ENCODE peak calls at places on chromosome 7, in four cellular contexts. L is foreskin fibroblast, N is omental fat pad, F is heart left ventricle. U is an unnamed sample.

GRCh38 chr7:128462427-128462826 is 6.7 kb downstream of the HILPDA start:
- DNase-seq in L (no peak), N (no peak), F (no peak), U (no peak)

GRCh38 chr7:79287976-79288375 is 165.5 kb downstream of the MAGI2 start:
- DNase-seq in L (peak), N (no peak), F (no peak), U (no peak)

GRCh38 chr7:117993377-117994003 is 120.2 kb upstream of the CTTNBP2 start:
- DNase-seq in L (no peak), N (no peak), F (no peak), U (no peak)

GRCh38 chr7:123437447-123437995 is 96.9 kb downstream of the IQUB start:
- DNase-seq in L (no peak), N (no peak), F (no peak), U (no peak)

GRCh38 chr7:47764746-47765145 is 182.8 kb upstream of the TNS3 start:
- DNase-seq in L (peak), N (no peak), F (no peak), U (no peak)

GRCh38 chr7:107232568-107233090 is 63.8 kb downstream of the HBP1 start:
- DNase-seq in L (peak), N (no peak), F (no peak), U (no peak)

GRCh38 chr7:77306231-77307067 is 106.8 kb upstream of the FGL2 start:
- DNase-seq in L (no peak), N (no peak), F (no peak), U (no peak)

GRCh38 chr7:29328811-29329210 is 134.2 kb downstream of the CHN2 start:
- DNase-seq in L (peak), N (no peak), F (no peak), U (no peak)

GRCh38 chr7:40604601-40605438 is 470.0 kb downstream of the SUGCT start:
- DNase-seq in L (peak), N (no peak), F (peak), U (no peak)

GRCh38 chr7:14850039-14850438 is 52.5 kb downstream of the DGKB start:
- DNase-seq in L (peak), N (no peak), F (no peak), U (no peak)

GRCh38 chr7:14158111-14158510 is 168.6 kb upstream of the ETV1 start:
- DNase-seq in L (no peak), N (no peak), F (no peak), U (no peak)

GRCh38 chr7:42869131-42870020 is 42.5 kb downstream of the C7orf25 start:
- DNase-seq in L (peak), N (no peak), F (no peak), U (no peak)

GRCh38 chr7:36312064-36312914 is 77.4 kb upstream of the ANLN start:
- DNase-seq in L (no peak), N (no peak), F (no peak), U (no peak)
- TF ChIP-seq CTCF in L (no peak), N (no peak), F (no peak), U (peak)

DNA sequence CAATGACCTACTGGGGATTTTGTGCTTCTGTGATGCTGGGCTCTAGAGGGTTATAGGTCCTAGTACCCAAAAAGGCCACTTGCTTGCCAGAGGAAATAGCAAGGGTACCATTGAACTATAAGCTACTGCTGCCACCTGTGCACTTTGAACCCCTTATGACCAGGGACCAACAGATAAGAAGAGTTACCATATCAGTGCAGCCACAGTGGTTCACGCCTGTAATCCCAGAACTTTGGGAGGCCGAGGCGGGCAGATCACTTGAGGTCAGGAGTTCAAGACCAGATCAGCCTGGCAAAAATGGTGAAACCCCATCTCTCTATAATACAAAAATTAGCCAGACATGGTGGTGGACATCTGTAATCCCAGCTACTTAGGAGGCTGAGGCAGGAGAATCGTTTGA is 15.5 kb upstream of the CNOT4 start:
- DNase-seq in L (no peak), N (no peak), F (no peak), U (no peak)
- TF ChIP-seq CTCF in L (no peak), N (no peak), F (no peak), U (no peak)

GRCh38 chr7:57308631-57309408 is 141.2 kb upstream of the ZNF716 start:
- DNase-seq in L (no peak), N (no peak), F (no peak), U (no peak)
- TF ChIP-seq CTCF in L (no peak), N (no peak), F (peak), U (no peak)

GRCh38 chr7:85593355-85593754 is 406.5 kb upstream of the SEMA3D start:
- DNase-seq in L (no peak), N (no peak), F (no peak), U (no peak)
- TF ChIP-seq CTCF in L (no peak), N (no peak), F (no peak), U (no peak)

DNA sequence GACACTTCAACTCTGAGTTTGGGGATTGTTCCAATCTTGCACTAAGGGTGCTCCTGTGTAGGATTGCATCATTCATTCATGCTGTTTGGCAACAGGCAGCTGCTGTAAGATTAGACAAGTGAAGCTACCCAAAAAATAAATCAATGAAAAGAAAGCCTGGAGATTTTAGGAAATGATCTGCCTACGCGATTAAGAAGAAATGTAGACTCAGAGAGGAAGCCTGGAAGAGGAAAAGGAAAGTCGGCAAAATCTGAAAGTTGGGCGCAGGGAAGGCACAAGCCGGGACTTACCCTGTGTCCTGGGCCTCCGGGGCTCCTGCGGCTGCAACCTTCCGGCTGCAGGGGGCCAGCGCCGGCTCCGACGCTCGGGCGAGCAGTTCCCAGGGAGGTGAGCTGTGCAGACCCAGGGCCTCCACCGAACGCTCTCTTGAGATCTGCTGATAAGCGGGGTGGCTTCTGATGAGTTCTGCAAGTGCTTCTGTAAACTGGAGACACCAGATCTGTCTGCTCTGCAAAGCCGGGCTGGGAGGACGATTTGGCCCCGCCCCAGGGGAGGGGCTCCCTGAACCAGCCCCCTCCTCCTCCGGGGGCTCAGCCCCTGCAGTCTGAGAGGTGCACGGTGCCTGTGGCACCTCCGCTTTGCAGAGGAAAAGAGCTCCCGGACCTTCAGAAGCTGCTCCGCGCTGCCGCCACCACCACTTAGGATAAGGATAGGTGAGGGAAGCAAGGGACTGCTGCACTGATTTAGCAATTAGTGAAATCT is 17.4 kb downstream of the PSPH start:
- DNase-seq in L (peak), N (no peak), F (peak), U (no peak)
- TF ChIP-seq CTCF in L (peak), N (no peak), F (no peak), U (no peak)

GRCh38 chr7:143237363-143237762 is 15.5 kb downstream of the TAS2R40 start:
- DNase-seq in L (no peak), N (no peak), F (no peak), U (no peak)

GRCh38 chr7:143243011-143243410 is 20.2 kb upstream of the GSTK1 start:
- DNase-seq in L (no peak), N (no peak), F (no peak), U (no peak)

GRCh38 chr7:143238289-143238995 is 16.6 kb downstream of the TAS2R40 start:
- DNase-seq in L (peak), N (no peak), F (no peak), U (no peak)

GRCh38 chr7:143239822-143240221 is 18.0 kb downstream of the TAS2R40 start:
- DNase-seq in L (peak), N (no peak), F (no peak), U (no peak)

GRCh38 chr7:143240323-143241168 is 18.7 kb downstream of the TAS2R40 start:
- DNase-seq in L (peak), N (no peak), F (peak), U (no peak)
- TF ChIP-seq CTCF in L (peak), N (no peak), F (peak), U (peak)

GRCh38 chr7:93231264-93231663 is 902 bp upstream of the VPS50 start:
- DNase-seq in L (no peak), N (no peak), F (no peak), U (no peak)

GRCh38 chr7:93232673-93233018 is 480 bp downstream of the VPS50 start:
- DNase-seq in L (no peak), N (no peak), F (no peak), U (no peak)

GRCh38 chr7:93228302-93228701 is 2.0 kb upstream of the HEPACAM2 start:
- DNase-seq in L (peak), N (no peak), F (no peak), U (no peak)

GRCh38 chr7:93226310-93226709 is at the start of gene HEPACAM2:
- DNase-seq in L (no peak), N (no peak), F (no peak), U (no peak)

DNA sequence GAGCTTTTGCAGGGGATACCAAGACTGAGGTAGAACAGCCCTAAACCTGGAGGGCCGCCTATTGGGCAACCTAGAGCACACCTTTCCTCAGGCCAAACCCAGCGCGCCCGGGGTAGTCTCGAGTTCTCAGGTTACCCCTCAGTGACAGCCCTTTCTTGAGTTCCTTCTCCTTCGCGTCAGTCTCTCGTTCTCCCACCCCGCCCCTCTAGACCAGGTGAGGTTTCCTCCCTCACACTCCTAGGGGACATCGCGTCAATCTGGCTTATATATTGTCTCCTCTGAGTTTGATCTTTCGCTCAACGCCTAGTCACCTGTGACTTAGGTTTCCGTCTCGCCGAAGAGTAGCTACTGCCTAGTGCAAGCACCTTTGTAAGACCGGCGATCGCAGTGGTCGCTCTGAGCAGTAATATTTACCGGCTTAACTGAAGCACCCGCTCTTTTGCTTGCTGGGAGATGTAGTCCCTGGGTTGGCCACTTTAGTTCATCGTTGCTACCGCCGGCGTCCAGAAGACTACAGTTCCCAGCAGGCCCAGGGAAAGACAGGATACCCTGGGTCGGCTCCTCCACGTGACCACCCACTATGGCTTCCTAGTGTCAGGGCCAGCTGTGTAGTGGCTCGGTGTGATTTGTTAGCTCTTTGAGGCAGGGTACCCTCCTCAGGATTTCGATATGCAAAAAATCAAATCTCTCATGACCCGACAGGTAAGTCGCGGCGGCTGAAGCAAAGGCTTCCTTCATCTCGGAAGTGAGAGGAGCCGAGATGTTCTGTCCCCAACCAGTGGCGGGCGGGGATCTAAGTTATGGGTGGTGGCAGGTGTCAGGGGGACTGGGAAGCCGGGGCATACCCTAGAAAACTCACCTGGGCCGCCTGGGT is at the start of gene VPS50:
- DNase-seq in L (peak), N (peak), F (peak), U (peak)
- TF ChIP-seq CTCF in L (no peak), N (no peak), F (peak), U (no peak)

GRCh38 chr7:143889068-143889467 is 12.9 kb downstream of the TCAF1 start:
- DNase-seq in L (no peak), N (no peak), F (no peak), U (no peak)

GRCh38 chr7:143890558-143890957 is 11.4 kb downstream of the TCAF1 start:
- DNase-seq in L (no peak), N (no peak), F (no peak), U (no peak)

GRCh38 chr7:143891457-143891856 is 10.5 kb downstream of the TCAF1 start:
- DNase-seq in L (no peak), N (no peak), F (no peak), U (no peak)

GRCh38 chr7:143896667-143897066 is 5.3 kb downstream of the TCAF1 start:
- DNase-seq in L (no peak), N (no peak), F (no peak), U (no peak)

DNA sequence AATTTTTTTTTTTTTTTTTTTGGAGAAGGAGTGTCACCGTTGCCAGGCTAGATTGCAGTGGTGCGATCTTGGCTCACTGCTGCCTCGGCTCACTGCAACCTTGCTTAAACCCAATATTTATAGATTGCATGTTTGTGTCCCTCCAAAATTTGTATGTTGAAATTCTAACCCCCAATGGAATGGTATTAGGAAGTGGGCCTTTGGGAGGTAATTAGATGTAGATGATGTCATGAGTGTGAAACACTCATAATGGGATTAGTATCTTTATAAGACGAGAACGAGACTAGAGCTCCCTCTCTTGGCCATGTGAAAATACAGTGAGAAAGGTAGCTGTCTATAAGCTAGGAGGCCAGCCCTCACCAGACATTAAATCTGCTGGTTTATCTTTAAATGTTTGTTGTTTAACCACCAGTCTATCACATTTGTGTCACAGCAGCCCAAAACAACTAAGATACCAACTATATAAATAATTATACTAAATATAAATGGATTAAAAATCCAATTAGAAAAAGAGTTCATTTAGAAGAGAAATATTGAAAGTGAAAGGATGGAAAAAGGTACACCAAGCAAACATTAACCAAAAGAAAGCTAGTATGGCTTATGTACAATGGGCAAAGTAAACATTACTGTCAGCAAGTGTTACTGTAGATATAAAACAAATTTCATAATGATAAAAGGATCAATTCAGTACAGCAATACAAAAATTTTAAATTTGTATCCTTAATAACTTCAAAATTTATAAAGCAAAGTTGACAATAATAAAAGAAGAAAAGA is 9.3 kb downstream of the TCAF1 start:
- DNase-seq in L (peak), N (no peak), F (no peak), U (no peak)
- TF ChIP-seq CTCF in L (peak), N (no peak), F (no peak), U (no peak)

GRCh38 chr7:46352335-46352954 is 431.4 kb upstream of the IGFBP3 start:
- DNase-seq in L (peak), N (no peak), F (peak), U (no peak)
- TF ChIP-seq CTCF in L (peak), N (no peak), F (peak), U (peak)

GRCh38 chr7:91320679-91321078 is 56.4 kb downstream of the FZD1 start:
- DNase-seq in L (no peak), N (no peak), F (no peak), U (no peak)

GRCh38 chr7:91324663-91325062 is 60.4 kb downstream of the FZD1 start:
- DNase-seq in L (no peak), N (no peak), F (no peak), U (no peak)

GRCh38 chr7:91323759-91324158 is 59.5 kb downstream of the FZD1 start:
- DNase-seq in L (no peak), N (no peak), F (no peak), U (no peak)

GRCh38 chr7:91314591-91315323 is 50.5 kb downstream of the FZD1 start:
- DNase-seq in L (no peak), N (no peak), F (no peak), U (no peak)

DNA sequence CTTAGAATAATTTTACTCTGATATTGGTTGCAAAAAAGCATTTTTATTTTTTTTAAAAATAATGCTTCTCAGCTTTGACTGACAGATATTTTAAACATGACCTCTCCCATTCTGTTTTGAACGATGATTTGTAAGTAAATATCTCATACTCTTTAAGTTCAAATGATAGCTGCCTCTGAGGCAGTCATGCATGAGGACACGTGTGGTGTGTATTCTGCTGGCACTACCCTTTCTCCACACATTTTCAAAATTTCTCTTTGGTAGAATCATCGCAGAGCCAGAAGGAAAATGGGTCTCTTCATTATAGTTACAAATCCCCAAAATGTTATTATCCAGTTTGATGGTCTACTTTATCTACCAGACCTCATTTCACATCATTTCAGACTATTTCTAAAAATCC is 55.1 kb downstream of the FZD1 start:
- DNase-seq in L (no peak), N (no peak), F (no peak), U (no peak)
- TF ChIP-seq CTCF in L (no peak), N (no peak), F (no peak), U (no peak)